ENCODE peak calls at places on chromosome 21, in eight cellular contexts. O is sigmoid colon, B is retinal pigment epithelial cell, Z is AG09309, N is hepatocyte, R is upper lobe of left lung, E is tibial nerve, J is A549. S is an unnamed sample.

GRCh38 chr21:41665766-41666595 is 100.9 kb downstream of the RIPK4 start:
- DNase-seq in O (peak), B (no peak), Z (no peak), N (no peak), R (no peak), E (no peak), J (no peak), S (no peak)

GRCh38 chr21:19557046-19557445 is 1153.5 kb upstream of the TMPRSS15 start:
- DNase-seq in O (no peak), B (no peak), Z (no peak), N (no peak), R (no peak), E (no peak), J (no peak), S (no peak)

GRCh38 chr21:41798326-41798725 is 31.5 kb upstream of the RIPK4 start:
- DNase-seq in O (no peak), B (no peak), Z (no peak), N (no peak), R (peak), E (no peak), J (no peak), S (no peak)

GRCh38 chr21:30044447-30045064 is 104.8 kb upstream of the GRIK1 start:
- DNase-seq in O (no peak), B (no peak), Z (no peak), N (peak), R (no peak), E (no peak), J (no peak), S (peak)

GRCh38 chr21:30747159-30747558 is at the start of gene KRTAP21-2:
- DNase-seq in O (no peak), B (no peak), Z (no peak), N (no peak), R (no peak), E (no peak), J (no peak), S (no peak)

GRCh38 chr21:41706678-41707077 is 60.2 kb downstream of the RIPK4 start:
- DNase-seq in O (no peak), B (no peak), Z (no peak), N (peak), R (no peak), E (no peak), J (no peak), S (peak)

GRCh38 chr21:27060190-27060589 is 93.3 kb upstream of the ADAMTS5 start:
- DNase-seq in O (no peak), B (no peak), Z (no peak), N (no peak), R (no peak), E (no peak), J (no peak), S (peak)

GRCh38 chr21:40795313-40795712 is 51.6 kb downstream of the DSCAM start:
- DNase-seq in O (no peak), B (no peak), Z (no peak), N (peak), R (no peak), E (no peak), J (no peak), S (no peak)

GRCh38 chr21:40120944-40121575 is 253.8 kb downstream of the PCP4 start:
- DNase-seq in O (no peak), B (peak), Z (no peak), N (peak), R (no peak), E (no peak), J (peak), S (peak)

GRCh38 chr21:28877318-28877884 is 115.3 kb downstream of the LTN1 start:
- DNase-seq in O (no peak), B (no peak), Z (no peak), N (no peak), R (no peak), E (no peak), J (no peak), S (no peak)

GRCh38 chr21:36188937-36189336 is 32.3 kb downstream of the DOP1B start:
- DNase-seq in O (no peak), B (no peak), Z (no peak), N (no peak), R (no peak), E (no peak), J (no peak), S (no peak)

GRCh38 chr21:41612674-41613250 is 104.8 kb upstream of the TMPRSS2 start:
- DNase-seq in O (peak), B (peak), Z (peak), N (peak), R (peak), E (peak), J (peak), S (peak)

GRCh38 chr21:36504067-36505058 is 24.4 kb upstream of the CLDN14 start:
- DNase-seq in O (no peak), B (no peak), Z (peak), N (peak), R (no peak), E (no peak), J (peak), S (peak)

GRCh38 chr21:16605588-16605987 is 875.8 kb downstream of the USP25 start:
- DNase-seq in O (no peak), B (no peak), Z (no peak), N (no peak), R (no peak), E (no peak), J (no peak), S (peak)

GRCh38 chr21:16741228-16741665 is 771.6 kb upstream of the CXADR start:
- DNase-seq in O (no peak), B (no peak), Z (no peak), N (no peak), R (no peak), E (no peak), J (no peak), S (no peak)

GRCh38 chr21:46112731-46113215 is 14.9 kb downstream of the COL6A2 start:
- DNase-seq in O (peak), B (no peak), Z (no peak), N (no peak), R (no peak), E (peak), J (no peak), S (no peak)

GRCh38 chr21:39483917-39484316 is 32.1 kb downstream of the SH3BGR start:
- DNase-seq in O (no peak), B (peak), Z (peak), N (peak), R (no peak), E (no peak), J (no peak), S (peak)

GRCh38 chr21:45983981-45984551 is 2.5 kb downstream of the COL6A1 start:
- DNase-seq in O (peak), B (no peak), Z (no peak), N (no peak), R (peak), E (no peak), J (no peak), S (no peak)

GRCh38 chr21:29196664-29197052 is 66.2 kb downstream of the MAP3K7CL start:
- DNase-seq in O (no peak), B (no peak), Z (no peak), N (no peak), R (no peak), E (no peak), J (no peak), S (peak)

GRCh38 chr21:31205412-31205811 is 138.6 kb downstream of the TIAM1 start:
- DNase-seq in O (no peak), B (no peak), Z (no peak), N (no peak), R (no peak), E (no peak), J (no peak), S (peak)

GRCh38 chr21:28627691-28628090 is 365.0 kb downstream of the LTN1 start:
- DNase-seq in O (no peak), B (no peak), Z (no peak), N (no peak), R (no peak), E (no peak), J (no peak), S (peak)

DNA sequence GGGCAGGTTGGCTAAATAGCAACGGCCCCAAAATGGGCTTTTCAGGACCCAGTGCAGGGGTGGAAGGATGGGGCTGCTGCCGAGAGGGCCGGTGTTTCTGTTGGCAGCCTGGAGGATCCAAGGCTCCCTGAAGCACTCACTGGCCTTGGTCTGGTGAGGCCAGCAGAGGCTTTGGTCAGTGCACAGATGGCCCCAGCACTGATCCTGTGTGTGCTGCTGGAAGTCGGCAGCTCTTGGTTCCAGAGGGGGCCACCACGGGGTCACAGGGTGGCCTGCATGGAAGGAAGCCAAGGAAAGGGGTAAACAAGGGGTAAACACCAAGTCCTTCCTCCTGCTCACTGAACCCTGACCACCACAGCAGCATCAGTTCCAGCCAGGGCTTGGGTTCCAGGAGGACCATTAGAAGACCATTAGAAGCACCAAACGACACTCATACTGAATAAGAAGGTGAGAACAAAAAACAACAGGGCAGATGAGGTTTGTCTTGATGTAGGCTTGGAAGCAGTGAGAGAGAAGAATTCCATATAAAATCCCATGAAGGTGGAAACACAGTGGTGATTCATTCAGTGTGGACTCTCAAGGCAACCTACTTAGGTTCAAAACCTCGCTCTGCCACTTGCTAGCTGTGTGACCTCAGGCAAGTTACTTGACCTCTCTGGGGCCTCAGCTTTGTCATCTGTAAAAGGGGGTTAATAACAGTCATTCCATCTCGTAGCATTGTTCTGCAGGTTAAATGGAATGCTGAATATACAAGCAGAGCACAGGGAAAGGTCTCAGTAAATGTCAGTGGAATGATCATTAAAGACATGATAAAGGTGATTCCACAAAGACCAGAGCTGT is 184.5 kb downstream of the RUNX1 start:
- DNase-seq in O (no peak), B (no peak), Z (no peak), N (no peak), R (no peak), E (no peak), J (no peak), S (no peak)
- H3K4me3 ChIP-seq in O (no peak), B (no peak), Z (no peak), N (no peak), R (no peak), E (no peak), J (no peak), S (no peak)

DNA sequence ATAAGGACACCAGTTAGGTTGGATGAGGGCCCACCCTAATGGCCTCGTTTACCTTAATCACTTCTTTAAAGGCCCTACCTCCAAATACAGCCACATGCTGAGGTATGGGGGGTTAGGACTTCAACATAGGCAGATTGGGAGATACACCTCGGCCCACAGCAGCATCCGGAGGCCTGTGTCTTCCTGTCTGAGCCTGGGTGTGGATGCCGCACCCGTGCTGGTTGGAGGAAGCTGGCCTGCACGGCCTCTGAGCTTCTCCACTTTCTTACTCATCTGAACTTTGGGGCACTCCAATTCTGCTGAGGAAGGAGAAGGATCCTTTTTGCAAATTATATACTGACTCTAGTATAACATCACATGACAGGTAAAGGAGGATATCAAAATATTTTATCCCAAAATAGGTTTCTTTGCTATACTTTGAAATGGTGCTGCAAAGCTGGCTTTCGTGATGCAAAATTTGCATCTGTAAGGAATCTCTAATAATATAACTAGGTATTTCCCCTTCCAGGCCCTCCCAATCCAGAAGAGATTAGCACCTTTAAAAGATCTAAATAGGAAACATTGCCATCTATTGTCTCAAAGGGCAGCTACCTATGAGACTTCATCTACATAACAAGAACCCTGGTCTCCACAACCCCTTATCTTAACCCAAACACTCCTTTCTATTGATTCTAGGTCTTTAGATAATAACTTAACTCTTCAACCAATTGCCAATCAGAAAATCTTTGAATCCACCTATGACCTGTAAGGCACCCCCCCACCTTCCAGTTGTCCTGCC is 247.6 kb downstream of the KCNJ6 start:
- DNase-seq in O (no peak), B (no peak), Z (no peak), N (no peak), R (no peak), E (no peak), J (no peak), S (no peak)
- TF ChIP-seq CTCF in O (no peak), B (no peak), Z (no peak), N (no peak), R (no peak), E (no peak), J (no peak), S (no peak)

DNA sequence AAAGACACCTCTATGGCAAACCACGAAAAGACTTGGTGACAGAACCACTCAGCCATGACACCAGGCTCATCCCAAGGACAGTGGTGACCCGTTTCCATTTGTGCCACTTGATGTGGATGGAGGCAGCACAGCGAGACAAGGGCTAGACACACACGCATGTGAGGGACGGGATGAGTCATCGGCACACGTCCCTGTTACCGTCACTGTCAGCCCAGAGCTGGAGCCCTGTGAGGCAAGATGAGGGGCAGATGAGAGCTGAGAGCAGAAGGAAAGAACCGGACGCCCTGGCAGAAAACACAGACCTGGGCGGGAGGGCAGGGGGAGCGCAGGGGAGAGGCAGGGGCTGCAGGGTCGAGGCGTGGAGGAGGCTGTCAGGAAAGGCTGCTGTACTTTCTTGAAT is 57.8 kb downstream of the SIK1 start:
- DNase-seq in O (no peak), B (no peak), Z (no peak), N (peak), R (peak), E (no peak), J (peak), S (peak)
- H3K4me3 ChIP-seq in O (no peak), B (no peak), Z (no peak), N (no peak), R (no peak), E (no peak), J (no peak), S (no peak)

GRCh38 chr21:44702973-44703730 is 6.2 kb downstream of the KRTAP10-12 start:
- DNase-seq in O (no peak), B (no peak), Z (no peak), N (no peak), R (no peak), E (no peak), J (no peak), S (no peak)

GRCh38 chr21:44704636-44705001 is 6.8 kb downstream of the TSPEAR start:
- DNase-seq in O (peak), B (no peak), Z (no peak), N (no peak), R (peak), E (no peak), J (no peak), S (no peak)

GRCh38 chr21:44706026-44706705 is 5.2 kb downstream of the TSPEAR start:
- DNase-seq in O (no peak), B (no peak), Z (no peak), N (no peak), R (peak), E (no peak), J (no peak), S (no peak)

GRCh38 chr21:44702111-44702972 is 5.4 kb downstream of the KRTAP10-12 start:
- DNase-seq in O (no peak), B (no peak), Z (no peak), N (no peak), R (peak), E (no peak), J (no peak), S (no peak)

DNA sequence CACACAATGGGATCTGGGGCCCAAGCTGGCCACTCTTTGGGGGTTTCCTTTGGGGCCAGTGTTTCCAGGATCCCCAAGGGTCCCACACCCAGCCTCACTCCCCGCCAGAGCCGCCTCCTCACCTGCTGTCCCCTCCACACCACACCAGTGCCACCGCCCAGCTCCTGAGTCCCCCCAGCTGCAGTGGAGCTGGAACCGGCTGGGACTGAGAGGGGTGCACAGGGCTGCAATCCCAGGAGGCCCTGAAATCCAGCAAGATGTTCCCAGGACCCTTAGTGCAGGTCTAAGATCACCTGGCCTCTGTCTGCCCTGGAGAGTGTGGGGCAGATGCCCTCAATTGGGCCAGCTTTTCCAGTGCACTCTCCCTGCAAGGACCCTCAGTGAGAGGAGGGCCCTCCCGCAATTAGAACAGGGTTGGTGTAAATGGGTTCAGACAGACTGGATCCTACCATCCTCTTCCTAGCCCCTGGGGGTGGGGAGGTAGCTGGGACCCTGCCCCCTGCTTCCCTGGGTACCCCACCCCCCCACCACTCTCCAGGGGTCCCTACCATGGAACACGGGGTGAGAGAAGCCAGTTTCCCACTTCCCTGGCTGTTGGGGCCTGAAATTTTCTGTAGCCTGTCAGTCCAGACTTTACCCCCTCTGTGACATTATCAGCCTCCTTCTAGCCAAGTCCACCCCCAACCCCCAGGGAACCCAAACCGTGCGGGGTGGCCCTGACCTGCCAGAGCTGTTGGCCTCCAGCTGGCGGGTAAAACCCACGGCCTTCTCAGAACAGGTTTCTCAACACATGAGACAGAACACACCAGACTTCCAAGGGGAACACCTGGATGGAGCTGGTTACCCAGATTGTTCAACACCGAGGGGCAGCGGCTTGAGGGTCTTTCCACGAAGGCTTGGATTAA is 7.0 kb downstream of the KRTAP10-12 start:
- DNase-seq in O (no peak), B (no peak), Z (no peak), N (no peak), R (no peak), E (no peak), J (no peak), S (no peak)
- TF ChIP-seq CTCF in O (no peak), B (no peak), Z (no peak), N (no peak), R (no peak), E (no peak), J (no peak), S (no peak)

GRCh38 chr21:15494481-15494880 is 235.3 kb upstream of the USP25 start:
- DNase-seq in O (no peak), B (no peak), Z (no peak), N (no peak), R (no peak), E (no peak), J (no peak), S (no peak)
- H3K4me3 ChIP-seq in O (no peak), B (no peak), Z (no peak), N (no peak), R (no peak), E (no peak), J (no peak), S (no peak)

GRCh38 chr21:33643658-33644311 is 1.5 kb downstream of the ITSN1 start:
- DNase-seq in O (no peak), B (no peak), Z (no peak), N (peak), R (no peak), E (no peak), J (no peak), S (peak)
- TF ChIP-seq CTCF in O (no peak), B (no peak), Z (no peak), N (no peak), R (no peak), E (no peak), J (no peak), S (no peak)

S was measured in choroid plexus epithelial cell.